ENCODE peak calls at places on chromosomes 11 and 22, in five cellular contexts. A, J, U, S and I are unnamed samples.

GRCh38 chr11:2987881-2988280 is 4.2 kb downstream of the NAP1L4 start:
- DNase-seq in J (no peak), S (no peak), A (no peak), U (no peak), I (no peak)

GRCh38 chr22:50270302-50271010 is at the start of gene MAPK11:
- DNase-seq in S (peak), A (peak), U (peak), J (no peak), I (no peak)

GRCh38 chr11:57556041-57556440 is 11.4 kb downstream of the UBE2L6 start:
- DNase-seq in S (no peak), A (no peak), U (no peak), J (no peak), I (no peak)

GRCh38 chr22:38872831-38873248 is 824 bp upstream of the CBX6 start:
- DNase-seq in A (peak), S (peak), U (peak), J (peak), I (peak)

GRCh38 chr11:6616596-6617250 is 2.5 kb downstream of the TPP1 start:
- DNase-seq in U (no peak), A (no peak), J (no peak), S (no peak), I (no peak)

GRCh38 chr11:35649984-35650383 is 12.6 kb upstream of the TRIM44 start:
- DNase-seq in J (no peak), A (no peak), S (no peak), U (no peak), I (no peak)

GRCh38 chr11:56172256-56172835 is 4.1 kb upstream of the OR5J2 start:
- DNase-seq in J (no peak), A (no peak), U (no peak), S (no peak), I (no peak)

GRCh38 chr11:69658606-69659450 is 16.3 kb downstream of the LTO1 start:
- DNase-seq in A (no peak), J (no peak), S (no peak), U (no peak), I (no peak)

GRCh38 chr11:96055706-96056387 is 131.9 kb upstream of the MTMR2 start:
- DNase-seq in U (no peak), A (no peak), J (no peak), S (no peak), I (no peak)

GRCh38 chr11:124970925-124971324 is 16.9 kb downstream of the CCDC15 start:
- DNase-seq in A (no peak), U (no peak), J (no peak), S (no peak), I (no peak)
- TF ChIP-seq CTCF in A (no peak), U (no peak), J (no peak), S (no peak), I (no peak)

DNA sequence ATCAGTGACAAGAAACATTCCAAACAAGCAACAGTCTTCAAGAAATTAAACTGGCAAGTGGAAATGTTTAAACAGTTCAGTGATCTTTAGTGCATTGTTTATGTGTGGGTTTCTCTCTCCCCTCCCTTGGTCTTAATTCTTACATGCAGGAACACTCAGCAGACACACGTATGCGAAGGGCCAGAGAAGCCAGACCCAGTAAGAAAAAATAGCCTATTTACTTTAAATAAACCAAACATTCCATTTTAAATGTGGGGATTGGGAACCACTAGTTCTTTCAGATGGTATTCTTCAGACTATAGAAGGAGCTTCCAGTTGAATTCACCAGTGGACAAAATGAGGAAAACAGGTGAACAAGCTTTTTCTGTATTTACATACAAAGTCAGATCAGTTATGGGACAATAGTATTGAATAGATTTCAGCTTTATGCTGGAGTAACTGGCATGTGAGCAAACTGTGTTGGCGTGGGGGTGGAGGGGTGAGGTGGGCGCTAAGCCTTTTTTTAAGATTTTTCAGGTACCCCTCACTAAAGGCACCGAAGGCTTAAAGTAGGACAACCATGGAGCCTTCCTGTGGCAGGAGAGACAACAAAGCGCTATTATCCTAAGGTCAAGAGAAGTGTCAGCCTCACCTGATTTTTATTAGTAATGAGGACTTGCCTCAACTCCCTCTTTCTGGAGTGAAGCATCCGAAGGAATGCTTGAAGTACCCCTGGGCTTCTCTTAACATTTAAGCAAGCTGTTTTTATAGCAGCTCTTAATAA is 6.0 kb downstream of the MALAT1 start:
- DNase-seq in A (no peak), U (peak), S (no peak), J (no peak), I (no peak)
- TF ChIP-seq POLR2A in A (no peak), U (no peak), S (peak), J (no peak), I (no peak)

GRCh38 chr22:37282385-37282677 is at the start of gene CYTH4:
- DNase-seq in S (peak), A (peak), U (no peak), J (no peak), I (peak)
- H3K4me3 ChIP-seq in S (peak), A (peak), U (no peak), J (peak), I (peak)

GRCh38 chr11:118789501-118790356 is 1.2 kb downstream of the DDX6 start:
- DNase-seq in S (peak), U (no peak), J (no peak), A (no peak), I (peak)
- TF ChIP-seq CTCF in S (no peak), U (no peak), J (no peak), A (no peak), I (no peak)